ENCODE peak calls at places on chromosomes 7 and 10, in six cellular contexts. W, E, Q, S, Z and P are unnamed samples.

GRCh38 chr7:148142660-148143248 is 447.8 kb upstream of the C7orf33 start:
- DNase-seq in W (no peak), E (no peak), Q (no peak), S (no peak), Z (no peak), P (no peak)

GRCh38 chr10:130038019-130038555 is 72.5 kb downstream of the C10orf143 start:
- DNase-seq in W (no peak), E (no peak), Q (no peak), S (no peak), Z (no peak), P (no peak)

GRCh38 chr10:132836832-132837540 is 51.0 kb upstream of the NKX6-2 start:
- DNase-seq in W (no peak), E (no peak), Q (no peak), S (no peak), Z (no peak), P (peak)

GRCh38 chr7:111894518-111894917 is 311.7 kb downstream of the DOCK4 start:
- DNase-seq in W (no peak), E (no peak), Q (no peak), S (no peak), Z (no peak), P (no peak)

GRCh38 chr10:119807960-119808697 is 64.5 kb downstream of the MCMBP start:
- DNase-seq in W (peak), E (no peak), Q (peak), S (no peak), Z (no peak), P (no peak)

GRCh38 chr7:80900583-80901576 is 18.0 kb downstream of the SEMA3C start:
- DNase-seq in W (no peak), E (no peak), Q (peak), S (no peak), Z (no peak), P (no peak)

GRCh38 chr7:47720141-47720906 is 138.4 kb upstream of the TNS3 start:
- DNase-seq in W (no peak), E (peak), Q (peak), S (no peak), Z (no peak), P (no peak)

GRCh38 chr7:51645298-51645697 is 328.7 kb upstream of the COBL start:
- DNase-seq in W (no peak), E (no peak), Q (peak), S (no peak), Z (no peak), P (no peak)

GRCh38 chr10:80415734-80416281 is 7.5 kb downstream of the PRXL2A start:
- DNase-seq in W (no peak), E (no peak), Q (no peak), S (no peak), Z (no peak), P (no peak)

GRCh38 chr7:42597296-42597695 is 314.6 kb downstream of the C7orf25 start:
- DNase-seq in W (no peak), E (no peak), Q (no peak), S (no peak), Z (no peak), P (no peak)

GRCh38 chr7:144738708-144739314 is 97.0 kb downstream of the TPK1 start:
- DNase-seq in W (no peak), E (no peak), Q (peak), S (no peak), Z (no peak), P (no peak)

GRCh38 chr10:3102721-3103410 is 35.5 kb downstream of the PFKP start:
- DNase-seq in W (no peak), E (no peak), Q (peak), S (no peak), Z (peak), P (no peak)

GRCh38 chr10:13352519-13352918 is 4.4 kb upstream of the SEPHS1 start:
- DNase-seq in W (no peak), E (no peak), Q (no peak), S (no peak), Z (peak), P (peak)
- TF ChIP-seq CTCF in W (no peak), E (no peak), Q (no peak), S (no peak), Z (peak), P (no peak)

GRCh38 chr7:16071246-16071857 is 350.0 kb downstream of the CRPPA start:
- DNase-seq in W (no peak), E (no peak), Q (peak), S (no peak), Z (no peak), P (no peak)
- TF ChIP-seq CTCF in W (peak), E (peak), Q (peak), S (peak), Z (peak), P (peak)

GRCh38 chr7:105136221-105136620 is 122.2 kb downstream of the KMT2E start:
- DNase-seq in W (no peak), E (no peak), Q (no peak), S (no peak), Z (no peak), P (no peak)

GRCh38 chr7:105139381-105139780 is 125.4 kb downstream of the KMT2E start:
- DNase-seq in W (no peak), E (no peak), Q (no peak), S (no peak), Z (no peak), P (no peak)

GRCh38 chr7:105137898-105138297 is 123.9 kb downstream of the KMT2E start:
- DNase-seq in W (no peak), E (no peak), Q (no peak), S (no peak), Z (no peak), P (no peak)

DNA sequence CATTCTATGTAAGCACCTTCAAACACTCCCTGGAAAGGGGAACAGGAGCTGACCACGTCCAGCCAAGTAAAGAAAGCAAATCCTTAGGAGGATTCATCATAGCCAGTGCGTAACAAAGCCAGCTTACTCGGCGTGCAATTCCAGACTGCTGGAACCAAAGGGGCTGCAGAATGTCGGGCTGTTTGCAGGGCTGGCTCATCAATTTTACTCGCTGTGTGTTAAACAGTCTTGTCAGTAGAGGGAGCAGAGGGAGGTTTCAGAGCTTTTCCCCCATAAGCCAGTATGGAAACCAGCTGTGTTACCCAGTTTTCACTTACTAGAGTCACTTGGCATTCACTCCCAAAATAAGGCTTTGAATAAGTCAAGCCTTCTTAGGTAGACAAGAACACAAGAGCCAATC is 127.1 kb downstream of the KMT2E start:
- DNase-seq in W (no peak), E (no peak), Q (peak), S (no peak), Z (no peak), P (no peak)
- TF ChIP-seq CTCF in W (peak), E (no peak), Q (peak), S (no peak), Z (peak), P (no peak)

GRCh38 chr10:62651341-62651740 is 153.2 kb upstream of the ADO start:
- DNase-seq in W (no peak), E (no peak), Q (peak), S (no peak), Z (no peak), P (no peak)
- TF ChIP-seq CTCF in W (no peak), E (no peak), Q (no peak), S (no peak), Z (no peak), P (no peak)

DNA sequence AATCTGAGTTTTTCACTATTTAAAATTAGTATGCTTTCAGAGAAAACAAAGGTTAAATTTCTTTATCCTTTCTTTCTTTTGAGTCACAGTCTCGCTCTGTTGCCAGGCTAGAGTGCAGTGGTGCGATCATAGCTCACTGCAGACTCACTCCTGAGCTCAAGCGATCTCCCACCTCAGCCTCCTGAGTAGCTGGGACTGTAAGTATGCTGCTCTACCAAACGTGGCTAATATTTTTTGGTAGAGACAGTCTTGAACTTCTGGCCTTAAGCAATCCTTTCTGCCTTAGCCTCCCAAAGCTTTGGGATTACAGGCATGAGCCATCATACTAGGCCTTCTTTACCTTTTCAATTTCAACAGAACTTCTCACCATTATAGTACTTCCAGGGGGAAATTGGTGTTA is 113.7 kb downstream of the TRIM24 start:
- DNase-seq in W (no peak), E (no peak), Q (no peak), S (no peak), Z (no peak), P (no peak)
- TF ChIP-seq CTCF in W (no peak), E (no peak), Q (no peak), S (no peak), Z (no peak), P (no peak)

GRCh38 chr7:16411391-16411790 is 9.9 kb downstream of the CRPPA start:
- DNase-seq in W (no peak), E (no peak), Q (peak), S (no peak), Z (no peak), P (no peak)

GRCh38 chr7:16412535-16413247 is 8.6 kb downstream of the CRPPA start:
- DNase-seq in W (no peak), E (no peak), Q (no peak), S (no peak), Z (no peak), P (no peak)

GRCh38 chr7:16404631-16405030 is 16.7 kb downstream of the CRPPA start:
- DNase-seq in W (no peak), E (no peak), Q (no peak), S (no peak), Z (no peak), P (no peak)

GRCh38 chr7:16409777-16410176 is 11.6 kb downstream of the CRPPA start:
- DNase-seq in W (no peak), E (no peak), Q (no peak), S (no peak), Z (no peak), P (no peak)
- TF ChIP-seq CTCF in W (no peak), E (no peak), Q (no peak), S (no peak), Z (no peak), P (no peak)